ENCODE peak calls at places on chromosomes 5 and 9, in four cellular contexts. One of them, this sample, is unnamed.

GRCh38 chr5:378976-379742 is 57.6 kb downstream of the AHRR start:
- DNase-seq in GM23338: no peak
- DNase-seq in left lung: peak; percentile 58
- DNase-seq in fibroblast of lung: no peak
- DNase-seq in this sample: no peak

GRCh38 chr9:108622467-108622866 is 233.3 kb downstream of the ACTL7B start:
- DNase-seq in GM23338: no peak
- DNase-seq in left lung: no peak
- DNase-seq in fibroblast of lung: peak; percentile 43
- DNase-seq in this sample: no peak

GRCh38 chr9:116450378-116451139 is 236.5 kb upstream of the TRIM32 start:
- DNase-seq in GM23338: no peak
- DNase-seq in left lung: no peak
- DNase-seq in fibroblast of lung: peak; percentile 79
- DNase-seq in this sample: no peak

GRCh38 chr5:181129601-181130000 is 1.4 kb downstream of the OR2V1 start:
- DNase-seq in GM23338: no peak
- DNase-seq in left lung: no peak
- DNase-seq in fibroblast of lung: no peak
- DNase-seq in this sample: no peak

GRCh38 chr9:8095531-8096223 is 296.1 kb upstream of the DMAC1 start:
- DNase-seq in GM23338: no peak
- DNase-seq in left lung: no peak
- DNase-seq in fibroblast of lung: no peak
- DNase-seq in this sample: no peak

GRCh38 chr5:73822989-73823339 is 197.0 kb downstream of the ARHGEF28 start:
- DNase-seq in GM23338: no peak
- DNase-seq in left lung: no peak
- DNase-seq in fibroblast of lung: peak; percentile 32
- DNase-seq in this sample: no peak

GRCh38 chr5:138305797-138306196 is 25.8 kb downstream of the CDC25C start:
- DNase-seq in GM23338: no peak
- DNase-seq in left lung: no peak
- DNase-seq in fibroblast of lung: no peak
- DNase-seq in this sample: peak; percentile 30

GRCh38 chr5:58871648-58872242 is 288.9 kb downstream of the RAB3C start:
- DNase-seq in GM23338: peak; percentile 65
- DNase-seq in left lung: no peak
- DNase-seq in fibroblast of lung: peak; percentile 57
- DNase-seq in this sample: peak; percentile 60

GRCh38 chr5:150434502-150434901 is 15.0 kb downstream of the RPS14 start:
- DNase-seq in GM23338: no peak
- DNase-seq in left lung: no peak
- DNase-seq in fibroblast of lung: peak; percentile 94
- DNase-seq in this sample: no peak

GRCh38 chr5:59600998-59601397 is 292.5 kb downstream of the PDE4D start:
- DNase-seq in GM23338: no peak
- DNase-seq in left lung: no peak
- DNase-seq in fibroblast of lung: no peak
- DNase-seq in this sample: no peak

GRCh38 chr5:78771260-78772240 is 123.0 kb upstream of the LHFPL2 start:
- DNase-seq in GM23338: no peak
- DNase-seq in left lung: peak; percentile 67
- DNase-seq in fibroblast of lung: no peak
- DNase-seq in this sample: no peak

GRCh38 chr5:59713488-59713844 is 180.1 kb downstream of the PDE4D start:
- DNase-seq in GM23338: no peak
- DNase-seq in left lung: no peak
- DNase-seq in fibroblast of lung: no peak
- DNase-seq in this sample: no peak

GRCh38 chr5:17415282-17415681 is 82.7 kb upstream of the TAF11L2 start:
- DNase-seq in GM23338: peak; percentile 74
- DNase-seq in left lung: no peak
- DNase-seq in fibroblast of lung: no peak
- DNase-seq in this sample: no peak

GRCh38 chr9:121285835-121286687 is 18.1 kb downstream of the GSN start:
- DNase-seq in GM23338: peak; percentile 73
- DNase-seq in left lung: no peak
- DNase-seq in fibroblast of lung: peak; percentile 63
- DNase-seq in this sample: peak; percentile 94

GRCh38 chr5:172147857-172148256 is 40.2 kb downstream of the STK10 start:
- DNase-seq in GM23338: no peak
- DNase-seq in left lung: no peak
- DNase-seq in fibroblast of lung: no peak
- DNase-seq in this sample: no peak

GRCh38 chr5:112923988-112924387 is 2.0 kb upstream of the REEP5 start:
- DNase-seq in GM23338: no peak
- DNase-seq in left lung: no peak
- DNase-seq in fibroblast of lung: no peak
- DNase-seq in this sample: no peak

GRCh38 chr9:100437860-100438805 is 11.2 kb downstream of the MSANTD3 start:
- DNase-seq in GM23338: peak; percentile 90
- DNase-seq in left lung: no peak
- DNase-seq in fibroblast of lung: peak; percentile 84
- DNase-seq in this sample: peak; percentile 85

GRCh38 chr9:99296375-99296951 is 74.4 kb downstream of the SEC61B start:
- DNase-seq in GM23338: peak; percentile 27
- DNase-seq in left lung: peak; percentile 77
- DNase-seq in fibroblast of lung: peak; percentile 21
- DNase-seq in this sample: peak; percentile 12

GRCh38 chr5:28954074-28954473 is 1915.7 kb upstream of the CDH9 start:
- DNase-seq in GM23338: peak; percentile 61
- DNase-seq in left lung: no peak
- DNase-seq in fibroblast of lung: no peak
- DNase-seq in this sample: peak; percentile 10

GRCh38 chr5:88145603-88146467 is 122.8 kb downstream of the TMEM161B start:
- DNase-seq in GM23338: peak; percentile 83
- DNase-seq in left lung: peak; percentile 61
- DNase-seq in fibroblast of lung: peak; percentile 9
- DNase-seq in this sample: no peak

GRCh38 chr5:172554562-172554961 is 86.5 kb upstream of the NEURL1B start:
- DNase-seq in GM23338: no peak
- DNase-seq in left lung: no peak
- DNase-seq in fibroblast of lung: no peak
- DNase-seq in this sample: no peak

GRCh38 chr9:76729116-76729515 is 35.1 kb upstream of the PCA3 start:
- DNase-seq in GM23338: no peak
- DNase-seq in left lung: no peak
- DNase-seq in fibroblast of lung: no peak
- DNase-seq in this sample: no peak

GRCh38 chr5:17947029-17947428 is 312.8 kb downstream of the TAF11L14 start:
- DNase-seq in GM23338: no peak
- DNase-seq in left lung: no peak
- DNase-seq in fibroblast of lung: no peak
- DNase-seq in this sample: no peak

GRCh38 chr5:173743641-173744343 is 127.3 kb upstream of the BOD1 start:
- DNase-seq in GM23338: no peak
- DNase-seq in left lung: no peak
- DNase-seq in fibroblast of lung: no peak
- DNase-seq in this sample: no peak

GRCh38 chr9:95143591-95144561 is 173.6 kb downstream of the FANCC start:
- DNase-seq in GM23338: no peak
- DNase-seq in left lung: no peak
- DNase-seq in fibroblast of lung: peak; percentile 100
- DNase-seq in this sample: no peak

GRCh38 chr9:133429216-133429613 is 7.0 kb downstream of the ADAMTS13 start:
- DNase-seq in GM23338: peak; percentile 80
- DNase-seq in left lung: no peak
- DNase-seq in fibroblast of lung: no peak
- DNase-seq in this sample: no peak

GRCh38 chr5:90356612-90357011 is 52.9 kb downstream of the CETN3 start:
- DNase-seq in GM23338: no peak
- DNase-seq in left lung: no peak
- DNase-seq in fibroblast of lung: peak; percentile 52
- DNase-seq in this sample: peak; percentile 56

GRCh38 chr9:91192379-91192775 is 169.3 kb downstream of the AUH start:
- DNase-seq in GM23338: no peak
- DNase-seq in left lung: no peak
- DNase-seq in fibroblast of lung: peak; percentile 69
- DNase-seq in this sample: no peak
- H3K27ac ChIP-seq in GM23338: no peak overlapping the region
- H3K27ac ChIP-seq in left lung: peak overlapping the region; percentile 94
- H3K27ac ChIP-seq in fibroblast of lung: peak overlapping the region; percentile 99
- H3K27ac ChIP-seq in this sample: no peak overlapping the region

DNA sequence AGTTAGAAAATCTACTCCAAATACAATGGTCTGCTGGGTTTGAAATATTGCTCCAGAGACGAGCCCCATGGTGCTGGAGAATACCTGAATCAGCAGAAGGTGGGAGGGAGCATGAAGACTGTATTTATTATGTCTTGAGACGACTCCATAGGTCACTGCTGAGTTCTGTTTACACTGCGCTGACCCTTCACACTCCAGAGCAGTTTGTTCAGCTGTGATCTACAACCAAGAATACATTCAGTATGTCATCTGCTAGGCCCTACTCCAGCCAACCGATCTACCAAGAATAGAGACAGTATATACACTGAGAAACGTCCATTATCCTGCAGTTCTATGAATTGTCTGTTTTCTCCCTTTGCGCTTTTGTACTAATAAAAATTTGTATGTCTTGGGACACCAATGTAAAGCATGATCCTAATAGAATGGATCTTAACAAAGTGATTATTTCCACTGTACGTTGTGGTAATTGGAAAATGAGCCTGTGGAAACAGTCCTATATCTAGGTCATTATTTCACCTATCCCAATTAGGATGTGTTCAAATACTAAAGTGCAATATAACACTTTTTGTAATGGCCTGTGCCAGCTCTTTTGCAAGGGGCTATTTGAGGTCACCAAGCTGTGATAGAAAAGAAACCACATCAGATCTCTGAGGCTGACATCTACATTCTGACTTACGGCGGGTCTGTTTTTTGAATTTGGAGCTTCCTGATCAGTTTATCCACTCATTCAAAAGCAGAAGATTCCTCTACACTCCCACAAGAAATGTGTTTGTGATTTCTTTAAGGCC is 150.2 kb downstream of the TLE1 start:
- DNase-seq in GM23338: no peak
- DNase-seq in left lung: no peak
- DNase-seq in fibroblast of lung: no peak
- DNase-seq in this sample: no peak
- H3K27me3 ChIP-seq in GM23338: no peaks in the 10 kb centered on the region
- H3K27me3 ChIP-seq in left lung: no peaks in the 10 kb centered on the region
- H3K27me3 ChIP-seq in fibroblast of lung: no peaks in the 10 kb centered on the region
- H3K27me3 ChIP-seq in this sample: peaks cover 14% of the 10 kb centered on the region

GRCh38 chr9:136251264-136252115 is 5.9 kb upstream of the QSOX2 start:
- DNase-seq in GM23338: no peak
- DNase-seq in left lung: peak; percentile 70
- DNase-seq in fibroblast of lung: no peak
- DNase-seq in this sample: no peak

GRCh38 chr9:136250676-136251075 is 5.1 kb upstream of the QSOX2 start:
- DNase-seq in GM23338: no peak
- DNase-seq in left lung: peak; percentile 67
- DNase-seq in fibroblast of lung: no peak
- DNase-seq in this sample: no peak

GRCh38 chr9:136253246-136254130 is 7.9 kb upstream of the QSOX2 start:
- DNase-seq in GM23338: no peak
- DNase-seq in left lung: peak; percentile 62
- DNase-seq in fibroblast of lung: no peak
- DNase-seq in this sample: no peak

GRCh38 chr9:136252846-136253245 is 7.2 kb upstream of the QSOX2 start:
- DNase-seq in GM23338: no peak
- DNase-seq in left lung: peak; percentile 62
- DNase-seq in fibroblast of lung: no peak
- DNase-seq in this sample: no peak

DNA sequence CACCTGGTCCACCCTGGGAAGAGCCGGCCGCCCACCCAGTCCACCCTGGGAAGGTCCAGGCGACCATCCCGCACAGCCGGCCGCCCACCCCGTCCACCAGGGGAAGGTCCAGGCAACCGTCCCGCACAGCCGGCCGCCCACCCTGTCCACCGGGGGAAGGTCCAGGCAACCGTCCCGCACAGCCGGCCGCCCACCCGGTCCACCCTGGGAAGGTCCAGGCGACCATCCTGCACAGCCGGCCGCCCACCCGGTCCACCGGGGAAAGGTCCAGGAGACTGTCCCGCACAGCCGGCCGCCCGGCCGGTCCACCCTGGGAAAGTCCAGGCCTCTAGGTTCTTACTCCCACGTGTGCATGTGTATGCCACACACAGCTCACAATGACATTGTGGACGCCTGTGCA is 6.7 kb upstream of the QSOX2 start:
- DNase-seq in GM23338: no peak
- DNase-seq in left lung: peak; percentile 59
- DNase-seq in fibroblast of lung: no peak
- DNase-seq in this sample: no peak
- H3K4me3 ChIP-seq in GM23338: no peak overlapping the region
- H3K4me3 ChIP-seq in left lung: no peak overlapping the region
- H3K4me3 ChIP-seq in fibroblast of lung: no peak overlapping the region
- H3K4me3 ChIP-seq in this sample: no peak overlapping the region

GRCh38 chr5:32197032-32197431 is 22.9 kb upstream of the GOLPH3 start:
- DNase-seq in GM23338: peak; percentile 43
- DNase-seq in left lung: no peak
- DNase-seq in fibroblast of lung: no peak
- DNase-seq in this sample: no peak

GRCh38 chr5:32195265-32195664 is 21.1 kb upstream of the GOLPH3 start:
- DNase-seq in GM23338: no peak
- DNase-seq in left lung: no peak
- DNase-seq in fibroblast of lung: no peak
- DNase-seq in this sample: no peak

GRCh38 chr5:32190094-32190493 is 16.0 kb upstream of the GOLPH3 start:
- DNase-seq in GM23338: peak; percentile 25
- DNase-seq in left lung: no peak
- DNase-seq in fibroblast of lung: peak; percentile 63
- DNase-seq in this sample: no peak

GRCh38 chr5:32187675-32188074 is 13.6 kb upstream of the GOLPH3 start:
- DNase-seq in GM23338: no peak
- DNase-seq in left lung: no peak
- DNase-seq in fibroblast of lung: no peak
- DNase-seq in this sample: no peak

DNA sequence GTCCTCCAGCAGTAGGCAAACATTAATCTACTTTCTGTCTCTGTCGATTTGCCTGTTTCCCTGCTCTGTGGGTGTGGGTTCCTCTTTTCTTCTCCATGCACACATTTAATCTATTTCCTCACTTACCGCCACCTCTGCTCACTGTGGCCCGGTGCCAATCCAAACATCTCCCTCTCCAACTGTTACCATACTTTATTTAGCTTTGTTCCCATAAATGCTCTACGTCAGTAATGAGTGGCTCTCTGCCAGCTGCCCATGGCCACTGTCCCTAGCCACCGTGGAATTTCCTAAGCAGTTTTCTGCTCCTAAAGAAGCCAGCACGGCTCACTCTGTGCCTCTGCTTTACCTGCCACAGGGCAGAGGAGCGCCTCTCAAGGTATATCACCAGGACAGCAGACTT is 19.5 kb upstream of the GOLPH3 start:
- DNase-seq in GM23338: no peak
- DNase-seq in left lung: peak; percentile 80
- DNase-seq in fibroblast of lung: peak; percentile 91
- DNase-seq in this sample: peak; percentile 61
- H3K27ac ChIP-seq in GM23338: no peak overlapping the region
- H3K27ac ChIP-seq in left lung: peak overlapping the region; percentile 62
- H3K27ac ChIP-seq in fibroblast of lung: no peak overlapping the region
- H3K27ac ChIP-seq in this sample: no peak overlapping the region